ENCODE peak calls at places on chromosomes 12 and 14, in five cellular contexts. One of them, this sample, is unnamed.

GRCh38 chr14:100386846-100387245 is 63.7 kb downstream of the SLC25A47 start:
- DNase-seq in H1: no peak
- DNase-seq in GM12878: no peak
- DNase-seq in A549: no peak
- DNase-seq in HepG2: no peak
- DNase-seq in this sample: no peak

GRCh38 chr14:90419200-90419599 is 22.4 kb downstream of the CALM1 start:
- DNase-seq in HepG2: no peak
- DNase-seq in A549: peak; percentile 35
- DNase-seq in GM12878: no peak
- DNase-seq in H1: no peak
- DNase-seq in this sample: no peak

GRCh38 chr12:82425241-82425640 is 66.9 kb downstream of the METTL25 start:
- DNase-seq in H1: no peak
- DNase-seq in A549: no peak
- DNase-seq in GM12878: no peak
- DNase-seq in HepG2: no peak
- DNase-seq in this sample: no peak

GRCh38 chr14:49995162-49995561 is 102.3 kb downstream of the ARF6 start:
- DNase-seq in A549: no peak
- DNase-seq in GM12878: no peak
- DNase-seq in H1: no peak
- DNase-seq in HepG2: no peak
- DNase-seq in this sample: no peak

GRCh38 chr12:31235868-31236395 is 90.0 kb downstream of the SINHCAF start:
- DNase-seq in HepG2: no peak
- DNase-seq in A549: no peak
- DNase-seq in GM12878: no peak
- DNase-seq in H1: no peak
- DNase-seq in this sample: no peak

GRCh38 chr12:11944321-11944720 is 126.4 kb upstream of the BCL2L14 start:
- DNase-seq in HepG2: no peak
- DNase-seq in GM12878: no peak
- DNase-seq in A549: no peak
- DNase-seq in H1: no peak
- DNase-seq in this sample: no peak

GRCh38 chr14:102155150-102155549 is 15.5 kb downstream of the WDR20 start:
- DNase-seq in GM12878: no peak
- DNase-seq in A549: no peak
- DNase-seq in H1: no peak
- DNase-seq in HepG2: peak; percentile 11
- DNase-seq in this sample: peak; percentile 24

GRCh38 chr12:6821271-6821673 is 349 bp upstream of the GPR162 start:
- DNase-seq in A549: peak; percentile 29
- DNase-seq in H1: no peak
- DNase-seq in GM12878: no peak
- DNase-seq in HepG2: no peak
- DNase-seq in this sample: peak; percentile 50

GRCh38 chr12:119372540-119372939 is 38.0 kb downstream of the CCDC60 start:
- DNase-seq in A549: no peak
- DNase-seq in HepG2: no peak
- DNase-seq in H1: no peak
- DNase-seq in GM12878: no peak
- DNase-seq in this sample: no peak

GRCh38 chr12:4115570-4115969 is 158.0 kb upstream of the CCND2 start:
- DNase-seq in H1: no peak
- DNase-seq in A549: no peak
- DNase-seq in GM12878: no peak
- DNase-seq in HepG2: no peak
- DNase-seq in this sample: no peak

GRCh38 chr12:121358093-121358492 is 5.9 kb upstream of the ANAPC5 start:
- DNase-seq in HepG2: peak; percentile 20
- DNase-seq in H1: no peak
- DNase-seq in A549: no peak
- DNase-seq in GM12878: no peak
- DNase-seq in this sample: no peak

GRCh38 chr12:9634177-9634803 is 26.6 kb upstream of the KLRB1 start:
- DNase-seq in H1: no peak
- DNase-seq in HepG2: peak; percentile 49
- DNase-seq in A549: peak; percentile 32
- DNase-seq in GM12878: no peak
- DNase-seq in this sample: peak; percentile 29

GRCh38 chr14:87785868-87786267 is 207.1 kb downstream of the GALC start:
- DNase-seq in H1: no peak
- DNase-seq in HepG2: no peak
- DNase-seq in A549: no peak
- DNase-seq in GM12878: no peak
- DNase-seq in this sample: no peak

GRCh38 chr12:52740591-52740990 is 36.6 kb downstream of the KRT76 start:
- DNase-seq in GM12878: no peak
- DNase-seq in H1: no peak
- DNase-seq in A549: no peak
- DNase-seq in HepG2: no peak
- DNase-seq in this sample: no peak

GRCh38 chr12:53543539-53543938 is 36.3 kb upstream of the NPFF start:
- DNase-seq in A549: peak; percentile 74
- DNase-seq in GM12878: peak; percentile 53
- DNase-seq in H1: no peak
- DNase-seq in HepG2: peak; percentile 68
- DNase-seq in this sample: peak; percentile 63

GRCh38 chr12:100951756-100952155 is 157.2 kb downstream of the ANO4 start:
- DNase-seq in HepG2: no peak
- DNase-seq in H1: no peak
- DNase-seq in A549: no peak
- DNase-seq in GM12878: no peak
- DNase-seq in this sample: no peak
- TF ChIP-seq CTCF in HepG2: no peak
- TF ChIP-seq CTCF in H1: peak; percentile 24
- TF ChIP-seq CTCF in A549: no peak
- TF ChIP-seq CTCF in GM12878: no peak
- TF ChIP-seq CTCF in this sample: no peak

DNA sequence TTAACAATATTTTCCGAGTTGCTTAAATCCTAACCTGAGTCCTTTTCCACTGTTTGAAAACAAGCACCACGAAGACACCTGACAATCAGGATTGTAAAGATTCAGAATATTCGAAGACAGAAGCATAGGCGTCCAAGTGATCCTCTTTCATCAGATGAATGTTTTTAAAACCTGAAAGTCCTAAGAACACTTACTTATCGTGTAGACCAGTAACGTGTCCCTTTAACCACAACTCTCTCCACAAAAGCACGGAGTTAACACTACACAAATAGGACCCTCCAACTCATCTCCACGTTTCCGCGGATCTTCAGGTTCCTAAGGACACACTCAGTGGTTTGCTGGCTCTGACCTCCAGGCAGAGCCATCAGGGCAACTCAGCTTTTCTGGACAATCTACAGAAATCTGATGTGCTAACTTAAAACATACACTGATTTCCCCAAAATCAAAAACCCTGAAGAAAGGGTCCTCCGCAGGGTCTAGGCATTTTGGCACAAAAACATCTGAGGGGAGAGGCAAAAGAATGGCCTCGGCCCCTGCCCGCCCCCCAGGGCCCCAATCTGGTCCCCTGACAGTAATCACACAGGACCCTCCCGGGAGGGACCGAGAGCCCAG is 1.1 kb downstream of the DICER1 start:
- DNase-seq in HepG2: no peak
- DNase-seq in H1: no peak
- DNase-seq in GM12878: no peak
- DNase-seq in A549: no peak
- DNase-seq in this sample: peak; percentile 7
- TF ChIP-seq KDM1A in HepG2: no peak
- TF ChIP-seq KDM1A in H1: no peak
- TF ChIP-seq KDM1A in GM12878: no peak
- TF ChIP-seq KDM1A in A549: no peak
- TF ChIP-seq KDM1A in this sample: peak; percentile 76

DNA sequence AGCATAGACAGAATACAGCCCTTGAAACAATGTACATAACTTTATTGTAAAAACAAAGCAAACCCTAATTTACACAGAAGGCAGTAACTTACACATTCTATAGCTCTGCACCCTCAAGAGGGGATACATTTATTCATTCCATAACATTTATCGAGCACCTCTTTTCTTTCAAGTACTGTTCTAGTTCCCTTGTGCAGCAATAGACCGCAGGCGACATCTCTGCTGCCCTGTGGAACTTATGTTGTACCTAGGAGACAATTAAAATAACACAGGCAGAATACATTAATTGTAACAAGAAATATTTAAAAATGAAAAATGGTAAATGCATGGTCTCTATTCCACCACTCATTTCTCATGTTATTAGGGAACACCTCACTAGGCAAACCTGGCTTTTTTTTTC is 1.4 kb upstream of the ARHGDIB start:
- DNase-seq in GM12878: no peak
- DNase-seq in H1: no peak
- DNase-seq in A549: no peak
- DNase-seq in HepG2: no peak
- DNase-seq in this sample: no peak
- TF ChIP-seq CTCF in GM12878: no peak
- TF ChIP-seq CTCF in H1: no peak
- TF ChIP-seq CTCF in A549: no peak
- TF ChIP-seq CTCF in HepG2: no peak
- TF ChIP-seq CTCF in this sample: no peak

DNA sequence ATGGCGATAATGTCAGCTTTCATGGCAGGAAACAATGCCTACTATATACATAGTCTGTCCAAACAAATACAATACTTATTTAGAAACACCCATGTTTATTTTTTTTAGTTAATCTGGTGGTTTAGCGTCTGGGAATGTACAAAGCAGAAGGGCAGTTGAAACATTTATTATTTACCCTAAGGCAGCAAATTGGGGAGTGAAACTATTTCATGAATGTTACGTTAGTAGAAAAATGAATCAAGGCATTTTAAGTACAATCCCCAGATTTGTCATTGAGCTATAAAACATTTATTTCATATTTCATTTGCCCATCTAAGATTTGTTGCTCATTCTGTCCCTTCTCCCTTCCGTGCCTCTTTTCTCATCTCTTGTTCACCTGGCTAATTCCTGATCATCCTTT is 87.1 kb upstream of the ATF1 start:
- DNase-seq in HepG2: no peak
- DNase-seq in H1: no peak
- DNase-seq in GM12878: no peak
- DNase-seq in A549: no peak
- DNase-seq in this sample: no peak
- TF ChIP-seq KDM1A in HepG2: no peak
- TF ChIP-seq KDM1A in H1: no peak
- TF ChIP-seq KDM1A in GM12878: no peak
- TF ChIP-seq KDM1A in A549: no peak
- TF ChIP-seq KDM1A in this sample: no peak

GRCh38 chr14:68716698-68717097 is 76.2 kb downstream of the ZFP36L1 start:
- DNase-seq in GM12878: no peak
- DNase-seq in HepG2: peak; percentile 87
- DNase-seq in H1: no peak
- DNase-seq in A549: no peak
- DNase-seq in this sample: no peak
- TF ChIP-seq CTCF in GM12878: no peak
- TF ChIP-seq CTCF in HepG2: peak; percentile 76
- TF ChIP-seq CTCF in H1: no peak
- TF ChIP-seq CTCF in A549: no peak
- TF ChIP-seq CTCF in this sample: peak; percentile 50